ENCODE peak calls at places on chromosome 14, in five cellular contexts. Y is A549, G is left lung, D is sigmoid colon, H is adrenal gland. U is an unnamed sample. For H3K4me1, the result is how much of the 10 kb centered on the place peaks cover.

GRCh38 chr14:34713681-34714319 is 593 bp downstream of the CFL2 start:
- DNase-seq in D (peak), H (no peak), Y (peak), G (peak), U (no peak)

GRCh38 chr14:64074961-64075619 is 219.1 kb downstream of the ESR2 start:
- DNase-seq in H (no peak), G (no peak), D (no peak), Y (peak), U (no peak)

GRCh38 chr14:54698501-54698900 is 131.6 kb downstream of the SAMD4A start:
- DNase-seq in D (no peak), H (no peak), Y (no peak), G (no peak), U (no peak)

GRCh38 chr14:96574633-96575191 is 72.5 kb downstream of the PAPOLA start:
- DNase-seq in H (peak), Y (no peak), G (no peak), D (no peak), U (no peak)

GRCh38 chr14:57747036-57747435 is 118.9 kb downstream of the SLC35F4 start:
- DNase-seq in Y (peak), G (peak), D (no peak), H (peak), U (no peak)

GRCh38 chr14:92456215-92457017 is 57.2 kb upstream of the RIN3 start:
- DNase-seq in Y (peak), G (peak), H (peak), D (peak), U (no peak)

GRCh38 chr14:93655078-93655750 is 133.1 kb downstream of the PRIMA1 start:
- DNase-seq in D (no peak), G (no peak), Y (peak), H (no peak), U (no peak)

GRCh38 chr14:37988472-37988871 is 219.2 kb upstream of the SSTR1 start:
- DNase-seq in H (no peak), D (no peak), G (no peak), Y (no peak), U (no peak)

GRCh38 chr14:104694475-104694950 is 5.1 kb downstream of the INF2 start:
- DNase-seq in D (no peak), H (no peak), Y (no peak), G (no peak), U (no peak)

GRCh38 chr14:77542349-77543239 is 44.0 kb upstream of the ISM2 start:
- DNase-seq in H (no peak), Y (no peak), G (no peak), D (no peak), U (no peak)

GRCh38 chr14:64671591-64671990 is 32.6 kb upstream of the PLEKHG3 start:
- DNase-seq in H (no peak), G (no peak), D (no peak), Y (peak), U (no peak)

GRCh38 chr14:24837280-24838046 is 203.5 kb upstream of the GZMB start:
- DNase-seq in H (no peak), D (no peak), G (no peak), Y (no peak), U (no peak)

GRCh38 chr14:33938131-33938949 is 12.5 kb downstream of the EGLN3 start:
- DNase-seq in H (peak), D (peak), G (peak), Y (peak), U (no peak)

GRCh38 chr14:71970272-71970671 is 38.0 kb downstream of the RGS6 start:
- DNase-seq in Y (no peak), G (no peak), D (no peak), H (no peak), U (no peak)

GRCh38 chr14:54424479-54424901 is 16.7 kb downstream of the CNIH1 start:
- DNase-seq in Y (no peak), D (no peak), G (no peak), H (no peak), U (no peak)

GRCh38 chr14:98957211-98958047 is 314.6 kb downstream of the BCL11B start:
- DNase-seq in H (peak), Y (peak), D (peak), G (peak), U (no peak)

GRCh38 chr14:24253936-24254335 is 9.0 kb downstream of the TGM1 start:
- DNase-seq in H (no peak), Y (no peak), D (no peak), G (peak), U (no peak)

GRCh38 chr14:96410119-96410518 is 18.2 kb downstream of the AK7 start:
- DNase-seq in G (no peak), H (no peak), D (no peak), Y (no peak), U (no peak)

GRCh38 chr14:104436047-104436531 is 143.5 kb upstream of the C14orf180 start:
- DNase-seq in Y (no peak), H (peak), G (peak), D (peak), U (no peak)

GRCh38 chr14:33068626-33069025 is 129.9 kb downstream of the NPAS3 start:
- DNase-seq in G (no peak), D (no peak), H (no peak), Y (no peak), U (no peak)

GRCh38 chr14:26398616-26399015 is 199.2 kb downstream of the NOVA1 start:
- DNase-seq in Y (no peak), H (no peak), D (no peak), G (no peak), U (no peak)

GRCh38 chr14:93096923-93097322 is 18.8 kb downstream of the ITPK1 start:
- DNase-seq in Y (no peak), D (no peak), G (no peak), H (no peak), U (no peak)

GRCh38 chr14:72948481-72949138 is 22.3 kb downstream of the DCAF4 start:
- DNase-seq in G (no peak), H (peak), D (no peak), Y (peak), U (peak)

GRCh38 chr14:105389976-105390848 is 8.1 kb upstream of the TEX22 start:
- DNase-seq in D (no peak), H (no peak), G (no peak), Y (no peak), U (no peak)

GRCh38 chr14:61561657-61562276 is 133.5 kb upstream of the HIF1A start:
- DNase-seq in G (peak), H (peak), Y (peak), D (peak), U (no peak)

GRCh38 chr14:64841121-64841611 is 38.5 kb downstream of the SPTB start:
- DNase-seq in H (no peak), D (no peak), G (no peak), Y (peak), U (no peak)

GRCh38 chr14:86646688-86647687 is 1117.0 kb downstream of the FLRT2 start:
- DNase-seq in H (no peak), D (no peak), G (no peak), Y (peak), U (no peak)

GRCh38 chr14:72965249-72965648 is 39.0 kb downstream of the DCAF4 start:
- DNase-seq in G (no peak), Y (peak), D (no peak), H (no peak), U (no peak)

GRCh38 chr14:30252151-30252550 is 306.8 kb upstream of the G2E3 start:
- DNase-seq in D (no peak), G (no peak), Y (no peak), H (no peak), U (no peak)

GRCh38 chr14:92645841-92646478 is 102.5 kb downstream of the LGMN start:
- DNase-seq in H (no peak), G (peak), D (no peak), Y (no peak), U (no peak)

GRCh38 chr14:75449703-75450102 is 21.9 kb downstream of the JDP2 start:
- DNase-seq in Y (no peak), H (no peak), D (no peak), G (no peak), U (no peak)

GRCh38 chr14:100622234-100622633 is 35.0 kb upstream of the BEGAIN start:
- DNase-seq in G (peak), D (peak), Y (no peak), H (peak), U (no peak)
- H3K4me1 ChIP-seq in G (under half), D (under half), Y (under half), H (under half), U (under half)

DNA sequence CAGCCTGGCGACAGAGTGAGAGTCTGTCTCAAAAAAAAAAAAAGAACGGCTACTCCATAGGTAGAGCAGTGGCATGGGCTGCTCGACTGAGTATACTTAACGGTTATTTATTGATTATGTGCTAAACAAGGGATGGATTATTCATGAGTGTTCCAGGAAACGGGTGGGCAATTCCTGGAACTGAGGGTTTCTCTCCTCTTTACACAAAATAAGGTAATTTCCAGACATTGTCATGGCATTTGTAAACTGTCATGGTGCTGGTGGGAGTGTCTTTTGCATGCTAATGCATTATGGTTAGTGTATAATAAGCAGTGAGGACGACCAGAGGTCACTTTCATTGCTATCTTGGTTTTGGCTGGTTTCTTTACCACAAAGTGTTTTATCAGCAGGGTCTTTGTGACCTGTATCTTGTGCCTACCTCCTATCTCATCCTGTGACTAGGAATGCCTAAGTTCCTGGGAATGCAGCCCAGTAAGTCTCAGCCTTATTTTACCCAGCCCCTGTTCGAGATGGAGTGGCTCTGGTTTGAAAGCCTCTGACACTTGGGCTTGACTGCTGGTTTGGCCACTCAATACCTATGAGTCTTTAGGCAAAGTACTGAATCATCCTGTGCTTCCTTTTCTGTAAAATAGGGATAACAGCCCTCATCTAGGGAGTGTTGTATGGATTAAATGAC is 3.2 kb downstream of the DGLUCY start:
- DNase-seq in D (no peak), G (no peak), H (no peak), Y (no peak), U (no peak)
- H3K4me3 ChIP-seq in D (no peak), G (no peak), H (no peak), Y (no peak), U (peak)

DNA sequence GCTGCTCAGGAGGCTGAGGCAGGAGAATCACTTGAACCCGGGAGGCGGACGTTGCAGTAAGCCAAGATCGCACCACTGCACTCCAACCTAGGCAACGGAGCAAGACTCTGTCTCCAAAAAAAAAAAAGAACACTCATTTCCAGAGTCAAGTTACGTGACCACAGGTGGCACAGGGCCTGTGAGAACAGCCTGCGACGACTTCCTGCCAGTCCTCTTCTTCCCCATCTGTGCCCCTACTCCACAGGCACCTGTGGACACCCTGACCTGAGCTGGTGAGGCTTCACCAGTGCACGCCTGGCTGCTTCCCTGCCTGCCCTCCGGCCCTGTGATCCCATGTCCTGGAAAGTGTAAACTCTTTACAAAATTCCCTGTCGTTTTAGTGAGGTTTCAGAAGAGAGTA is 77.7 kb downstream of the PPP2R5C start:
- DNase-seq in Y (no peak), H (no peak), D (no peak), G (no peak), U (no peak)
- H3K4me1 ChIP-seq in Y (under half), H (half or more), D (half or more), G (under half), U (half or more)

DNA sequence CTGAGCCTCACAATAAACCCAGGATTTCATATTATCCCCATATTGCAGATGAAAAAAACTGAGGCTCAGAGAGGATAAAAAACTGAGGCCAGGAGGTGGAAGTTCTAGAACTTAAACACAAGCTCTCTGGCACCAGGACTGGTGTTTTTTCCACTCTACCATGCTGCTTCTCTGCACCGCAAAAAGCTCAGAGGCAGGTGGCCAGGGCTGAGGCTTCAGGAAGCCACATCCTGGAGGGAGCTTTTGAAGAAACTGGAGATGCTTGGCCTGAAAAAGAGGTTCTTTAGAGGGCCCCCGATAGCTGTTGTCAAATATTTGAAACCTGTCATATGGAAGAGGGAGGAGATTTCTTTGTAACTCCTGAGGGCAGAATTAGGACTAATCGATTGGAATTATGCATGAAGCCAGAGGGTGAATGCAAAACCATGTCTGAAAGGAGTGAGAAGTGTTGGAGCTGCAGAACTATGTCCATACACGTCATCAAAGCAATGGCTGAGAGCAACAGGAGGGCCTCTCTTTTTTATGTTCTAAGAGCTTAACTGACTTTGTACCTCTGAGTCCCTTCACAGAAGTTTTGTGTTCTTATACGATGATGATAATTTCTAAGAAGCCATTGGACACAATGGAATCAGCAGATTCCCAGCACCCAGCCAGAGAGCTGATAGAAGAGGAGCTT is 448.6 kb downstream of the FUT8 start:
- DNase-seq in H (no peak), D (no peak), G (no peak), Y (no peak), U (no peak)
- H3K4me3 ChIP-seq in H (no peak), D (no peak), G (no peak), Y (no peak), U (no peak)

GRCh38 chr14:101358726-101359125 is 202.6 kb upstream of the DIO3 start:
- DNase-seq in Y (no peak), G (no peak), H (no peak), D (peak), U (no peak)
- H3K4me1 ChIP-seq in Y (under half), G (under half), H (under half), D (half or more), U (under half)

GRCh38 chr14:69909831-69910550 is 30.8 kb downstream of the SMOC1 start:
- DNase-seq in Y (no peak), D (no peak), G (no peak), H (no peak), U (no peak)
- H3K4me3 ChIP-seq in Y (no peak), D (no peak), G (no peak), H (no peak), U (no peak)

GRCh38 chr14:101838476-101838875 is 77.0 kb downstream of the PPP2R5C start:
- DNase-seq in D (peak), Y (no peak), H (peak), G (no peak), U (no peak)

GRCh38 chr14:101835566-101835965 is 74.1 kb downstream of the PPP2R5C start:
- DNase-seq in G (no peak), H (no peak), Y (no peak), D (no peak), U (no peak)

GRCh38 chr14:101834387-101835165 is 73.1 kb downstream of the PPP2R5C start:
- DNase-seq in G (no peak), H (peak), Y (peak), D (no peak), U (no peak)

GRCh38 chr14:101835166-101835557 is 73.7 kb downstream of the PPP2R5C start:
- DNase-seq in G (no peak), Y (no peak), D (no peak), H (no peak), U (no peak)

DNA sequence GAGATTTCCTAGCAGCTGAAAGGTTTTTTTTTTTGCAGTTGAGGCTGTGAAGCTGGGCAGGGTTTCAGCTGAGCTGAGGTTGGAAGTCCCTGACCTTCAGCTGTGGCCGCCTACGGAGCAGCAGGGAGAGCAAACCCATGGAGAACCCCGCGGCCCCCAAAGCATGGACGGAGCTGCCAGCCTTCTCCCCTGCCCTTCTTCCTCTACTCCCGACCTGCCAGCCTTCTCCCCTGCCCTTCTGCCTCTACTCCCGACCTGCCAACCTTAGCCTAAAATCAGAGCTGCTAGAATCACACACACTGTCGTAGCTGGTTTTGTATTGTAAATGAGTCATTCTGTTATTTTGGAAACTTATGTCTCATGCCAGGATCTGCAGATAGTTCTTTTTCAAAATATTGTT is 74.6 kb downstream of the PPP2R5C start:
- DNase-seq in Y (no peak), G (no peak), H (peak), D (peak), U (no peak)
- H3K4me1 ChIP-seq in Y (under half), G (under half), H (half or more), D (half or more), U (half or more)

GRCh38 chr14:68977137-68977740 is 1.9 kb downstream of the ACTN1 start:
- DNase-seq in G (no peak), H (no peak), Y (no peak), D (no peak), U (no peak)

GRCh38 chr14:68974759-68975347 is 4.2 kb downstream of the ACTN1 start:
- DNase-seq in H (no peak), D (peak), G (no peak), Y (no peak), U (no peak)

GRCh38 chr14:68975667-68976066 is 3.4 kb downstream of the ACTN1 start:
- DNase-seq in G (no peak), D (peak), H (no peak), Y (no peak), U (no peak)

GRCh38 chr14:68977741-68978549 is 1.2 kb downstream of the ACTN1 start:
- DNase-seq in H (peak), Y (peak), G (peak), D (peak), U (peak)

DNA sequence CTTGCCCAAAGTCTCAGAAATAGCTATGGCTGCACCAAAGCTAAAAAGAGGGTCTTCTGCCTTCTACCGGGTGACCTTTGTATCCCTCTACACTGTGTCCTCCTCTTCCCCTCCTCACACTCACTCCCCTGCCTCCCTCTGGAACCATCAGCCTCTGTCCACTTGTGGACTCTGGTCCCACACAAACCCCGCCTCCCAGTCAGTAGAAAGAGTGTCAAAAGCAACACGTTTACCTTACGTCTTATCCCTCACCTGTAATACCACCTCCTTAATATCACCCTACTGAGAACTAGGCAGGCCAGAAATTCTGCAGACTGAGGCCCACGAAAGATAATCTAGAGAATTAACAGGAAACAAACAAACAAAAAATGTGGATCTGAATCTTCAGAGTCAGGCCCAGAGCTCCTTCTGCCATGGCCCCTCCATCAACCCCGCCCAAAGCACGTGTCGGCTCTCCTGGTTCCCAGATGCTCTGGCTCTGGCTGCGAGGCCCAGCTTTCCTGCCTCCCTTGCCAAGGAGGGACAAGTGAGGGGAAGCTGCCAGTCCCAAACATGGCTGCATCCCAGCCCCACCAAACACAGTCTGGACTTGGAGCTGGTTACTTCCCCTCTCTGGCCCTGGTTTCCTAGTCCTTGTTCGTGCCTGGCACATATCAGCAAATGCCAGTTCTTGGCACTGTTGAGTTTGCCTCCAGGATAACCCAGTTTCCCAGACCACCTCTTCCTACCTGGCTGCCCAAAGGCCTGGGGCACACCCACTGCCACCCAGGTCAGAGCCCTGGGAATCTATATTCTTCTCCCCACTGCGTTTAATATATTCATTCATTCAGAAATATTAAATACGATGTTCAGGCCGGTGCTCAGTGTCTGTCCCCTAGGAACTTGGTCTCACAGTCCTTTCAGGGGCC is 2.7 kb downstream of the ACTN1 start:
- DNase-seq in H (no peak), D (peak), G (no peak), Y (no peak), U (no peak)
- H3K4me3 ChIP-seq in H (peak), D (peak), G (peak), Y (peak), U (peak)

DNA sequence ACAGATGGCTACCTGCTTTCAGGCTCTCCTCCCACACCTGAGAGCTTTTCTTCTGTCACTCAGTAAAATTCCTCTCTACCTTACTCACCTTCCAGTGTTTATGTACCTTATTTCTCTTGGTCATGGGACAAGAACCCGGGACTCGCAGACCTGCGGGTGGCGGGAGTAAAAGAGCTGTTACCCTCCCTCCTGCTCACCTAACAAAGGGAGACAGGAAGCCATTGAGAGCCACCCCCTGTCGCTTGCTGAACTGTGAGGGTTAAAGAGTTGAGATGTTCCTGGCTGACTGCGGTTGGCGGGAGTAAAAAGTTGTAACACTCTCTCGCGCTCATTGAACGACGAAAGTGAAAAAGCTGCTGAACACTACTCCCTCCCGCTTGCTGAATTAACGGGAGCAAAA is 1935.1 kb upstream of the FLRT2 start:
- DNase-seq in Y (no peak), G (no peak), H (no peak), D (no peak), U (no peak)
- H3K4me1 ChIP-seq in Y (under half), G (under half), H (under half), D (under half), U (under half)